ENCODE peak calls at places on chromosome 19, in seven cellular contexts. W is mesothelial cell of epicardium; F is SK-N-SH; U is CD8-positive, alpha-beta T cell; A is AG09319; R is fibroblast of lung; J is A549. S is an unnamed sample.

GRCh38 chr19:15199652-15200574 is 882 bp downstream of the NOTCH3 start:
- DNase-seq in W (peak), F (peak), U (no peak), A (no peak), R (peak), J (no peak), S (peak)

GRCh38 chr19:17180997-17181702 is 34.0 kb upstream of the USE1 start:
- DNase-seq in W (no peak), F (no peak), U (no peak), A (no peak), R (no peak), J (no peak), S (no peak)

GRCh38 chr19:28823338-28823961 is 389.5 kb downstream of the UQCRFS1 start:
- DNase-seq in W (no peak), F (no peak), U (no peak), A (no peak), R (no peak), J (no peak), S (no peak)

GRCh38 chr19:31908486-31909255 is 436.7 kb upstream of the ZNF507 start:
- DNase-seq in W (no peak), F (no peak), U (no peak), A (no peak), R (no peak), J (no peak), S (no peak)

GRCh38 chr19:788821-789472 is 8.3 kb upstream of the PTBP1 start:
- DNase-seq in W (no peak), F (peak), U (no peak), A (no peak), R (no peak), J (no peak), S (peak)

GRCh38 chr19:44848805-44849457 is 2.8 kb downstream of the NECTIN2 start:
- DNase-seq in W (peak), F (peak), U (no peak), A (no peak), R (no peak), J (no peak), S (no peak)

GRCh38 chr19:37348060-37348459 is 22.8 kb upstream of the ZNF527 start:
- DNase-seq in W (no peak), F (no peak), U (no peak), A (no peak), R (no peak), J (no peak), S (no peak)

GRCh38 chr19:1608414-1609391 is 3.4 kb upstream of the UQCR11 start:
- DNase-seq in W (no peak), F (peak), U (peak), A (no peak), R (no peak), J (no peak), S (no peak)

GRCh38 chr19:2785244-2786000 is at the start of gene THOP1:
- DNase-seq in W (peak), F (peak), U (peak), A (peak), R (peak), J (peak), S (peak)
- TF ChIP-seq CTCF in W (no peak), F (no peak), U (no peak), A (no peak), R (no peak), J (no peak), S (no peak)

DNA sequence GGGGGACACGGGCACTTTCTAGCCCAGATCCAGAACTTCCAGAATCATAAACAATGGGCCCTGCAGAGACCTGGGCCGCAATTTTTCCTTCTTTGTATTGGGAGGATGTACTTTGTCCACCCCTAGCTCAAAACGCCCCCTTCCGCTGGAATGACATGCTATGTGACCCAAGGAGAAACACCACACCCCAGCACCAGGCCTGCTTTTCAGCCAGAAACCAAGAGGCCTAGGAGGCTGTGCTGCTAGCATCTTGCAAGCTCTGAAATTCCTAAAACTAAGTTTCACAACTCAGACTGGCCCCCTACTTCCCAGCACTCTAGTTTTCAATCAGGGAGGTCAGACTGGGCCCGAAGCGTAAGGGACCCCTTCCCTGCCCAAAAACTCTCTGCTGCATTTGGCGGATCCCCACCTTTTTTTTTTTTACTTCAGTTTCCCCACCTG is 538 bp downstream of the LSM4 start:
- DNase-seq in W (no peak), F (peak), U (no peak), A (no peak), R (peak), J (peak), S (no peak)
- TF ChIP-seq CTCF in W (no peak), F (peak), U (no peak), A (peak), R (peak), J (peak), S (no peak)

DNA sequence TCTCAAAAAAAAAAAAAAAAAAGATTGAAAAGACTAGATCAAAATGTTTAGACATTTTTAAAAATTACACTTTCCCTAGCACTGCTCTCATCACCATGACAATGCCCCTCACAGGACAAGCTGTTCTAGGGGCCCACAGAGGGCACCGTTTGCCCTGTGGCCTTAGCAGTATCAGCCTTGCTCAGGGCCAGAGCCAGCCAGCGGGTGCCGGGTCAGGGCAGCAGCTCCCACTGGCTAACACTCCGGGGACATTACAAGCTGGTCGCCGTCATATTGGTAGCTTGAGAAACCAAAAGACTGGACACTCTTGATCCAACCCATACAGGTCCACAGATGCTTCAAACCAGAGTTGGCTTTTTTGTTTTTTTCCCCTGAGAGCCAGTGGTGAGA is 18.0 kb downstream of the CAPN12 start:
- DNase-seq in W (no peak), F (no peak), U (no peak), A (no peak), R (no peak), J (no peak), S (no peak)
- TF ChIP-seq CTCF in W (no peak), F (no peak), U (no peak), A (no peak), R (no peak), J (no peak), S (no peak)

GRCh38 chr19:54480048-54480447 is 7.0 kb upstream of the CDC42EP5 start:
- DNase-seq in W (no peak), F (no peak), U (no peak), A (no peak), R (no peak), J (no peak), S (no peak)

GRCh38 chr19:54475706-54476105 is 2.6 kb upstream of the CDC42EP5 start:
- DNase-seq in W (no peak), F (no peak), U (no peak), A (no peak), R (no peak), J (no peak), S (no peak)

GRCh38 chr19:54477650-54478049 is 4.6 kb upstream of the CDC42EP5 start:
- DNase-seq in W (no peak), F (no peak), U (no peak), A (no peak), R (no peak), J (no peak), S (no peak)

GRCh38 chr19:54481326-54481930 is 8.3 kb upstream of the CDC42EP5 start:
- DNase-seq in W (peak), F (peak), U (peak), A (no peak), R (no peak), J (no peak), S (no peak)

DNA sequence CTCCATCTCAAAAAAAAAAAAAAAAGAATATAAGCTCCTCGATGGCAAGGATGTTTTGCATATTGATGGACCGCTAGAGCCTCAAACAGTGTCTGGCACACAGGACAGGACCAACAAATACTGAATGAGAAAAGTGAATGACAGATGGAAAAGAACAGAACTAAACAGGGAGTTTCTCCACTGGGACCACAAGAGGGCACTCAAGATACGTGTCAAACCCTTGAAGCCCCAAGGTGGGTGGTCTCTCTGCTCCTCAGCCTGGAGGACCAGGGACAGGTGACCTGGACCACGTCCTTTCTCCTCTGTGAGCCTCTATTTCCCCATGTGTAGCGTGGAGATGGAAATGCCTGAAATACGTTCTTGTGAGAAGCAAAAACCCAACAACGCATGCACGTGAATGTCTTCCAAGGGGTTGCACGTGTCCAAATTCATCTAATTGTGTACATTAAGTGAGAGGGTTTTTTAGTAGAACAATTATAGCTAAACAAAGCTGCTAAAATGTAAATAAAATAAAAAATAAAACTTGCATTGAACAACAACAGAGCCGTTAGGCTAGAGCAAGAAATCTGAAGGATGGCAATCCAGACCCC is 5.7 kb upstream of the CDC42EP5 start:
- DNase-seq in W (no peak), F (peak), U (no peak), A (no peak), R (peak), J (no peak), S (no peak)
- TF ChIP-seq CTCF in W (peak), F (peak), U (peak), A (peak), R (peak), J (peak), S (peak)

DNA sequence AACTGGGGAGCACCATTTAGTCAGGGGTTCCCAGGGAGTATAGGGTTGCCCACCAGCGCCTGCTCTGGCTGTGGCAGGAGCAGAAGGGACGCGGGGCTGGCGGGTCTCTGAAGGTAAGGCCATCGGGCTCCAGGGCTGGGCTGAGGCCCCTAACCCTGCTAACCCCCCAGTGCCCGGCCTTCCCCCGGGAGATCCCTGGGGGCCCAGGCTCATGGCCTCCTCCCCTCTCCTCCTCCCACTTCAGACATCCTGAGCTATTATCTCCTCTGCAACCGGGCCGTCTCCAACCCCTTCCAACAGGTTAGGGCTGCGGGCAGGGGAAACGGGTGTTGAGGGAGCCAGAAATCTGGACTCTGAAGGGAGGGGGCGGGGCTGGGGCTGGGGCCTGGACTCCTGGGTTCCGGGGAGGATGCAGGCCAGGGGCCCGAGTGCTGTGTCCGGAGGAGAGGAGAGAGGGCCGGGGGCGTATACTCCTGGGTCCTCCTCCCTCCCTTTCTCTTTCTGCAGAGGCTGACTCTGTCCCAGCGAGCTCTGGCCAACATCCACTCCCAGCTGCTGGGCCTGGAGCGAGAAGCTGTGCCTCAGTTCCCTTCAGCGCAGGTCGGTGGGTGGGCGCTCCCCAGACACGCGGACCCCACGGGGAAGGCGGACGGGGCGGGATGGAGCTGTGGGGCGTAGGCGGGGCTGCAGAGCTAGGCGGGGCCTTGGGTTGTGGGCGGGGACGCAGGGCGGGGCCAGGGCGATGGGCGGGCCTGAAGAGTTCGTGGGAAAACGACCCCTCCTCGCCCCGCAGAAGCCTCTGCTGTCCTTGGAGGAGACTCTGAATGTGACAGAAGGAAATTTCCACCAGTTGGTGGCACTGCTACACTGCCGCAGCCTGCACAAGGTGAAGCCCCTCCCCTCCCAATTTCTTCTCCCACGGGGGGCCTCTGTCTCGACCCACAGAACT is 15.3 kb downstream of the TTYH1 start:
- DNase-seq in W (peak), F (peak), U (peak), A (no peak), R (no peak), J (no peak), S (no peak)
- TF ChIP-seq CTCF in W (no peak), F (peak), U (peak), A (no peak), R (peak), J (peak), S (peak)

GRCh38 chr19:6263306-6264076 is 16.3 kb downstream of the MLLT1 start:
- DNase-seq in W (no peak), F (no peak), U (no peak), A (no peak), R (no peak), J (no peak), S (no peak)

GRCh38 chr19:6260376-6260775 is 19.4 kb downstream of the MLLT1 start:
- DNase-seq in W (no peak), F (no peak), U (no peak), A (no peak), R (no peak), J (no peak), S (no peak)

GRCh38 chr19:6260912-6261636 is 18.7 kb downstream of the MLLT1 start:
- DNase-seq in W (peak), F (peak), U (peak), A (no peak), R (no peak), J (peak), S (no peak)

GRCh38 chr19:6262519-6262918 is 17.3 kb downstream of the MLLT1 start:
- DNase-seq in W (no peak), F (no peak), U (no peak), A (no peak), R (no peak), J (no peak), S (no peak)

DNA sequence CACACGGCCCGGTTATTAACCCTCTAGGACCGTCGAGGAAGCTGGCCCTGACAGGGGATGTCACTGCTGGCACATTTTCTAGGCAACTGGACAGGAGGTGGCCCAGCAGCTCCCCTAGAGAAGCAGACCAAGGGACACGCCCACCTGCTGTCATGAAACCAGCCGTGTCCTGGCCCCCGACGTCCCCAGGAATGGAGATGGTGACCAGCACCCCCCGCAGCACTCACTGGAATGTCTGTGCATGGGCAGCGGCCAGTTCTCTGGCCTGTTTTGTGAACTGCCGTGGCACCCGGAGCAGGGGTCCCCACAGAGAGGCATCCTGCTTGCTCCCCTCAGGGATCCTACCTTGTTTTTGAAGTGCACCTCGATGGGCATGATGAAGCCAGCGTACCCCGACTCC is 17.9 kb downstream of the MLLT1 start:
- DNase-seq in W (no peak), F (no peak), U (no peak), A (no peak), R (no peak), J (no peak), S (no peak)
- TF ChIP-seq CTCF in W (no peak), F (no peak), U (no peak), A (no peak), R (no peak), J (no peak), S (no peak)

GRCh38 chr19:41323023-41323422 is 13.1 kb downstream of the CCDC97 start:
- DNase-seq in W (no peak), F (no peak), U (no peak), A (no peak), R (peak), J (no peak), S (no peak)

GRCh38 chr19:41321204-41321599 is 11.2 kb downstream of the CCDC97 start:
- DNase-seq in W (no peak), F (no peak), U (no peak), A (no peak), R (no peak), J (no peak), S (no peak)

GRCh38 chr19:41320568-41320967 is 10.6 kb downstream of the CCDC97 start:
- DNase-seq in W (no peak), F (no peak), U (no peak), A (no peak), R (no peak), J (no peak), S (no peak)

GRCh38 chr19:41322451-41322850 is 12.5 kb downstream of the CCDC97 start:
- DNase-seq in W (no peak), F (no peak), U (no peak), A (no peak), R (no peak), J (no peak), S (no peak)

DNA sequence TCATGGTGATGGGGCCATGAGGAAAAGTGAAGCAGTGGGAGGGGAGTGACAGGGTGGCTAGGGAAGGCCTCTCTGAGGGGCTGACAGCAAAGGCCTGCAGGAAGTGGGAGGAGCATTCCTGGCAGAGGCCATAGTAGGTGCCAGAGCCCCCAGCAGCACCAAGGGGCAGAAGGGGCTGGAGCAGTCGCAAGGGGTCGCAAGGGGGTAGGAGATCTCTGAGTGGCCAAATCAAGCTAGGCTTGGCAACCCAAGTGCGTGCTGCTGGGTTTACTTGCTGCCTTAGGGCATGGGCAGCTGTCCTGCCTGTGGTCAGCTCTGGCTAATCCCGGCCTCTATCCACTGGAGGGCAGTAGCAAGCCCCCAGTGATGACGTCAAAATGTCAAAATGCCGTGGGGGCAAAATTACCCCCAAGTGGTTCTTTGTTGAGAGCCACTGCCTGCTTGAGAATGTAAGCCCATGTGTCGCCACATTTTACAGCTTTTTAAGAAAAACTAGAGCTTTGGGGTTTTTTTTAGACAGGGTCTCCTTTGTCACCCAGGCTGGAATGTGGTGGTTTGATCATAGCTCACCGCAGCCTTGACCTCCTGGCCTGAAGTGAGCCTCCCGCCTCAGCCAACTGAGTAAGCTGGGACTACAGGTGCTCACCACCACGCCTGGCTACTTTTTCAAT is 11.8 kb downstream of the CCDC97 start:
- DNase-seq in W (no peak), F (peak), U (peak), A (peak), R (peak), J (peak), S (no peak)
- TF ChIP-seq CTCF in W (no peak), F (peak), U (no peak), A (peak), R (peak), J (peak), S (peak)

S was measured in type B pancreatic cell.